ENCODE peak calls at places on chromosome 16, in nine cellular contexts. One of them, this sample, is unnamed. For H3K9me3, the result is how much of the 10 kb centered on the place peaks cover.

GRCh38 chr16:5875416-5875815 is 777.8 kb upstream of the EEF2KMT start:
- DNase-seq in A549: no peak
- DNase-seq in aorta: no peak
- DNase-seq in AG04450: no peak
- DNase-seq in mesenchymal stem cell: no peak
- DNase-seq in heart right ventricle: no peak
- DNase-seq in vagina: no peak
- DNase-seq in CD4-positive, alpha-beta memory T cell: no peak
- DNase-seq in T-helper 17 cell: no peak
- DNase-seq in this sample: no peak

GRCh38 chr16:17027488-17028129 is 443.2 kb downstream of the XYLT1 start:
- DNase-seq in A549: no peak
- DNase-seq in aorta: no peak
- DNase-seq in AG04450: no peak
- DNase-seq in mesenchymal stem cell: no peak
- DNase-seq in heart right ventricle: no peak
- DNase-seq in vagina: no peak
- DNase-seq in CD4-positive, alpha-beta memory T cell: no peak
- DNase-seq in T-helper 17 cell: no peak
- DNase-seq in this sample: no peak

GRCh38 chr16:81651758-81652718 is 127.1 kb upstream of the PLCG2 start:
- DNase-seq in A549: no peak
- DNase-seq in aorta: no peak
- DNase-seq in AG04450: no peak
- DNase-seq in mesenchymal stem cell: no peak
- DNase-seq in heart right ventricle: no peak
- DNase-seq in vagina: no peak
- DNase-seq in CD4-positive, alpha-beta memory T cell: no peak
- DNase-seq in T-helper 17 cell: no peak
- DNase-seq in this sample: no peak

GRCh38 chr16:28534542-28535373 is 4.0 kb downstream of the NUPR1 start:
- DNase-seq in A549: no peak
- DNase-seq in aorta: no peak
- DNase-seq in AG04450: no peak
- DNase-seq in mesenchymal stem cell: no peak
- DNase-seq in heart right ventricle: no peak
- DNase-seq in vagina: no peak
- DNase-seq in CD4-positive, alpha-beta memory T cell: peak
- DNase-seq in T-helper 17 cell: no peak
- DNase-seq in this sample: no peak

GRCh38 chr16:30551781-30552180 is 6.4 kb downstream of the ZNF764 start:
- DNase-seq in A549: no peak
- DNase-seq in aorta: no peak
- DNase-seq in AG04450: no peak
- DNase-seq in mesenchymal stem cell: no peak
- DNase-seq in heart right ventricle: no peak
- DNase-seq in vagina: no peak
- DNase-seq in CD4-positive, alpha-beta memory T cell: peak
- DNase-seq in T-helper 17 cell: peak
- DNase-seq in this sample: peak

GRCh38 chr16:683396-684066 is 603 bp downstream of the JMJD8 start:
- DNase-seq in A549: no peak
- DNase-seq in aorta: no peak
- DNase-seq in AG04450: no peak
- DNase-seq in mesenchymal stem cell: no peak
- DNase-seq in heart right ventricle: no peak
- DNase-seq in vagina: no peak
- DNase-seq in CD4-positive, alpha-beta memory T cell: no peak
- DNase-seq in T-helper 17 cell: no peak
- DNase-seq in this sample: no peak

GRCh38 chr16:5069048-5069447 is 2.6 kb upstream of the ALG1 start:
- DNase-seq in A549: no peak
- DNase-seq in aorta: no peak
- DNase-seq in AG04450: no peak
- DNase-seq in mesenchymal stem cell: no peak
- DNase-seq in heart right ventricle: no peak
- DNase-seq in vagina: no peak
- DNase-seq in CD4-positive, alpha-beta memory T cell: no peak
- DNase-seq in T-helper 17 cell: no peak
- DNase-seq in this sample: no peak

GRCh38 chr16:86572616-86573015 is 5.7 kb upstream of the FOXL1 start:
- DNase-seq in A549: no peak
- DNase-seq in aorta: no peak
- DNase-seq in AG04450: no peak
- DNase-seq in mesenchymal stem cell: no peak
- DNase-seq in heart right ventricle: no peak
- DNase-seq in vagina: no peak
- DNase-seq in CD4-positive, alpha-beta memory T cell: no peak
- DNase-seq in T-helper 17 cell: no peak
- DNase-seq in this sample: no peak

GRCh38 chr16:76278086-76278485 is 885 bp downstream of the CNTNAP4 start:
- DNase-seq in A549: no peak
- DNase-seq in aorta: no peak
- DNase-seq in AG04450: no peak
- DNase-seq in mesenchymal stem cell: no peak
- DNase-seq in heart right ventricle: no peak
- DNase-seq in vagina: no peak
- DNase-seq in CD4-positive, alpha-beta memory T cell: no peak
- DNase-seq in T-helper 17 cell: no peak
- DNase-seq in this sample: no peak

GRCh38 chr16:88437367-88437964 is 15.6 kb upstream of the ZFPM1 start:
- DNase-seq in A549: peak
- DNase-seq in aorta: peak
- DNase-seq in AG04450: no peak
- DNase-seq in mesenchymal stem cell: no peak
- DNase-seq in heart right ventricle: peak
- DNase-seq in vagina: no peak
- DNase-seq in CD4-positive, alpha-beta memory T cell: peak
- DNase-seq in T-helper 17 cell: peak
- DNase-seq in this sample: peak

GRCh38 chr16:77059441-77059840 is 131.5 kb upstream of the MON1B start:
- DNase-seq in A549: no peak
- DNase-seq in aorta: no peak
- DNase-seq in AG04450: no peak
- DNase-seq in mesenchymal stem cell: peak
- DNase-seq in heart right ventricle: no peak
- DNase-seq in vagina: no peak
- DNase-seq in CD4-positive, alpha-beta memory T cell: no peak
- DNase-seq in T-helper 17 cell: no peak
- DNase-seq in this sample: no peak

GRCh38 chr16:2473425-2473926 is 1.5 kb upstream of the TBC1D24 start:
- DNase-seq in A549: peak
- DNase-seq in aorta: no peak
- DNase-seq in AG04450: no peak
- DNase-seq in mesenchymal stem cell: no peak
- DNase-seq in heart right ventricle: no peak
- DNase-seq in vagina: no peak
- DNase-seq in CD4-positive, alpha-beta memory T cell: no peak
- DNase-seq in T-helper 17 cell: no peak
- DNase-seq in this sample: no peak

GRCh38 chr16:75256871-75257343 is 5.5 kb upstream of the BCAR1 start:
- DNase-seq in A549: no peak
- DNase-seq in aorta: peak
- DNase-seq in AG04450: no peak
- DNase-seq in mesenchymal stem cell: peak
- DNase-seq in heart right ventricle: peak
- DNase-seq in vagina: no peak
- DNase-seq in CD4-positive, alpha-beta memory T cell: no peak
- DNase-seq in T-helper 17 cell: no peak
- DNase-seq in this sample: no peak

GRCh38 chr16:88669986-88670385 is 7.1 kb upstream of the MVD start:
- DNase-seq in A549: no peak
- DNase-seq in aorta: no peak
- DNase-seq in AG04450: no peak
- DNase-seq in mesenchymal stem cell: no peak
- DNase-seq in heart right ventricle: no peak
- DNase-seq in vagina: no peak
- DNase-seq in CD4-positive, alpha-beta memory T cell: no peak
- DNase-seq in T-helper 17 cell: no peak
- DNase-seq in this sample: no peak

GRCh38 chr16:8862309-8863130 is 6.3 kb downstream of the CARHSP1 start:
- DNase-seq in A549: no peak
- DNase-seq in aorta: no peak
- DNase-seq in AG04450: no peak
- DNase-seq in mesenchymal stem cell: no peak
- DNase-seq in heart right ventricle: no peak
- DNase-seq in vagina: no peak
- DNase-seq in CD4-positive, alpha-beta memory T cell: no peak
- DNase-seq in T-helper 17 cell: no peak
- DNase-seq in this sample: no peak

DNA sequence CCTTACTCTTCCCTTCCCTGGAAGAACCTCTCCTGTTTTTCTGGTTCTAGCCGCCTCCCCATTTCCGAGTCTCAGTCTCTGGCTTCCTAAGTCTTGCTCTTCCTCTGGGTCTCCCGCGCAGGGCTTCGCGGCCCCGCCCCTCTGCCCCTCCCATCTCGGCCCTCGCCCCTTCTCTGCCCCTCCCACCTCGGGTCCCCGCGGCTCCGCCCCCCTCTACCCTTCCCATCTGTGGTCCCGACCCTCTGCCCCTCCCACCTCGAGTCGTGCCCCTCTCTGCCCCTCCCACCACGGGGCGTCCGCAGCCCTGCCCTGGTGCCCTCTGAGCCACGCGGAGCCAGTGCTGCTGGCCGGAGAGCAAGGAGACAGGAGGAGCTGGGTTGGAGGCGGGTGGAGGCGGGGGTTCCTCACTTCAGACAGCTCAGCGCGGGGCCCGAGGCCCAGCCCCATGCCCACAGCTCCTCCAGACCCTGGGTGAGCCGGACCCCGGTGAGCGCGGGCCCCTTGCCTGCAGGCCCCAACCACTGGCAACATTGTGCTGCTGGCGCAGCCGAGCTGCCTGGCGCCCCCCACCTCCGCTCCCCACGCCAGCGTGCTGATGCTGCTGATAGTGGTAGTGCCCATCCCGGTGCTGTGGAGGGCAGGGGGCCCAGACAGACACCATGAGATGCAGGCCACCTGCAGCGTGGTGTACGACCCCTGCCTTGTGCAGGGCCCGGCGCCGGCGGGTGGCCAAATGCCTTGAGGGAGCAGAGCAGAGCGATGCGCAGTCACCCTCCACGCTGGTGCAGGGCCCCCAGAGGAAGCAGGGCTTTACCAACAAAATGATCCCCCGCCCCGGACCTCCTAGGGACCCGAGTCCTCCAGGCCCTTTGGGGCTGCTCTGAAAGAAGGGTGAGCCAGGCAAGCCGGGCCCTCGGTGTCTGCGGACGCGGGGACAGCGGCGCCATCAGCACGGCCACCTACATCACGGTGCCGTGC is 2115.3 kb downstream of the TP53TG3F start:
- DNase-seq in A549: no peak
- DNase-seq in aorta: no peak
- DNase-seq in AG04450: no peak
- DNase-seq in mesenchymal stem cell: no peak
- DNase-seq in heart right ventricle: no peak
- DNase-seq in vagina: no peak
- DNase-seq in CD4-positive, alpha-beta memory T cell: no peak
- DNase-seq in T-helper 17 cell: no peak
- DNase-seq in this sample: no peak
- H3K9me3 ChIP-seq in A549: under half
- H3K9me3 ChIP-seq in aorta: under half
- H3K9me3 ChIP-seq in AG04450: half or more
- H3K9me3 ChIP-seq in mesenchymal stem cell: under half
- H3K9me3 ChIP-seq in heart right ventricle: under half
- H3K9me3 ChIP-seq in vagina: under half
- H3K9me3 ChIP-seq in CD4-positive, alpha-beta memory T cell: under half
- H3K9me3 ChIP-seq in T-helper 17 cell: under half
- H3K9me3 ChIP-seq in this sample: under half

GRCh38 chr16:65546353-65546791 is 424.5 kb upstream of the CDH11 start:
- DNase-seq in A549: no peak
- DNase-seq in aorta: no peak
- DNase-seq in AG04450: no peak
- DNase-seq in mesenchymal stem cell: no peak
- DNase-seq in heart right ventricle: no peak
- DNase-seq in vagina: no peak
- DNase-seq in CD4-positive, alpha-beta memory T cell: no peak
- DNase-seq in T-helper 17 cell: no peak
- DNase-seq in this sample: no peak

GRCh38 chr16:65547799-65548446 is 426.1 kb upstream of the CDH11 start:
- DNase-seq in A549: no peak
- DNase-seq in aorta: no peak
- DNase-seq in AG04450: peak
- DNase-seq in mesenchymal stem cell: peak
- DNase-seq in heart right ventricle: no peak
- DNase-seq in vagina: no peak
- DNase-seq in CD4-positive, alpha-beta memory T cell: no peak
- DNase-seq in T-helper 17 cell: no peak
- DNase-seq in this sample: no peak

GRCh38 chr16:65543781-65544740 is 422.2 kb upstream of the CDH11 start:
- DNase-seq in A549: no peak
- DNase-seq in aorta: no peak
- DNase-seq in AG04450: no peak
- DNase-seq in mesenchymal stem cell: no peak
- DNase-seq in heart right ventricle: no peak
- DNase-seq in vagina: no peak
- DNase-seq in CD4-positive, alpha-beta memory T cell: no peak
- DNase-seq in T-helper 17 cell: no peak
- DNase-seq in this sample: no peak

GRCh38 chr16:65548470-65548869 is 426.6 kb upstream of the CDH11 start:
- DNase-seq in A549: no peak
- DNase-seq in aorta: no peak
- DNase-seq in AG04450: no peak
- DNase-seq in mesenchymal stem cell: no peak
- DNase-seq in heart right ventricle: no peak
- DNase-seq in vagina: no peak
- DNase-seq in CD4-positive, alpha-beta memory T cell: no peak
- DNase-seq in T-helper 17 cell: no peak
- DNase-seq in this sample: no peak
- H3K9me3 ChIP-seq in A549: under half
- H3K9me3 ChIP-seq in aorta: under half
- H3K9me3 ChIP-seq in AG04450: under half
- H3K9me3 ChIP-seq in mesenchymal stem cell: under half
- H3K9me3 ChIP-seq in heart right ventricle: under half
- H3K9me3 ChIP-seq in vagina: under half
- H3K9me3 ChIP-seq in CD4-positive, alpha-beta memory T cell: under half
- H3K9me3 ChIP-seq in T-helper 17 cell: under half
- H3K9me3 ChIP-seq in this sample: under half

GRCh38 chr16:35560637-35560984 is 2101.2 kb downstream of the TP53TG3F start:
- DNase-seq in A549: no peak
- DNase-seq in aorta: no peak
- DNase-seq in AG04450: no peak
- DNase-seq in mesenchymal stem cell: no peak
- DNase-seq in heart right ventricle: no peak
- DNase-seq in vagina: no peak
- DNase-seq in CD4-positive, alpha-beta memory T cell: no peak
- DNase-seq in T-helper 17 cell: no peak
- DNase-seq in this sample: no peak
- H3K9me3 ChIP-seq in A549: under half
- H3K9me3 ChIP-seq in aorta: under half
- H3K9me3 ChIP-seq in AG04450: under half
- H3K9me3 ChIP-seq in mesenchymal stem cell: under half
- H3K9me3 ChIP-seq in heart right ventricle: under half
- H3K9me3 ChIP-seq in vagina: under half
- H3K9me3 ChIP-seq in CD4-positive, alpha-beta memory T cell: under half
- H3K9me3 ChIP-seq in T-helper 17 cell: under half
- H3K9me3 ChIP-seq in this sample: under half

DNA sequence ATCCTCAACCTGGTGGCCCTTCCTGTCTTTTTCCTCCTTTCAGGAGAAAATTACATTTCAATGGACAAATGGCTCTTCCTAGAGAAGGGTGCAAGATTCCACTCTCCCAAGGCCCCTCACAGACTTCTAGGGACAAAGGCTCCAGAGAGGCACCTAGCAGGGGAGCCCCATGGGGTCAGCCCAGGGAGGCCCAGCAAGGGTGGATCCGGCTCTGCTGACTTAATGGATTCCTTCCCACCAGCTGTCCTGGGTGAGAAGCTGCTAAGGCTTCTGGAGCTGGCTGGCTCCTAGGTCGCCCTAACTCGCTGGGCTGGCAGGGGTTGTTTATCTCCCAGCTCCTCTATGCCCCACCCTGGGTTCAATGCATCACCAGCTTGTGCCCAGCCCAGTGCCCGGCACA is 152.4 kb downstream of the ZNF423 start:
- DNase-seq in A549: no peak
- DNase-seq in aorta: no peak
- DNase-seq in AG04450: no peak
- DNase-seq in mesenchymal stem cell: no peak
- DNase-seq in heart right ventricle: no peak
- DNase-seq in vagina: no peak
- DNase-seq in CD4-positive, alpha-beta memory T cell: no peak
- DNase-seq in T-helper 17 cell: no peak
- DNase-seq in this sample: no peak
- H3K9me3 ChIP-seq in A549: under half
- H3K9me3 ChIP-seq in aorta: under half
- H3K9me3 ChIP-seq in AG04450: under half
- H3K9me3 ChIP-seq in mesenchymal stem cell: under half
- H3K9me3 ChIP-seq in heart right ventricle: under half
- H3K9me3 ChIP-seq in vagina: under half
- H3K9me3 ChIP-seq in CD4-positive, alpha-beta memory T cell: under half
- H3K9me3 ChIP-seq in T-helper 17 cell: under half
- H3K9me3 ChIP-seq in this sample: under half